ENCODE peak calls at places on chromosomes 12 and 14, in seven cellular contexts. I is fibroblast of villous mesenchyme, B is cardiac muscle cell, G is HFFc6, J is fibroblast of pulmonary artery, U is colonic mucosa, N is omental fat pad. T is an unnamed sample.

GRCh38 chr12:6444704-6445688 is at the start of gene CD27:
- DNase-seq in I (no peak), B (no peak), G (no peak), J (no peak), U (no peak), N (no peak), T (no peak)

GRCh38 chr12:131287938-131288797 is 334.5 kb downstream of the ADGRD1 start:
- DNase-seq in I (no peak), B (no peak), G (no peak), J (no peak), U (no peak), N (no peak), T (no peak)

GRCh38 chr14:24145700-24146621 is at the start of gene PSME2:
- DNase-seq in I (peak; percentile 12), B (no peak), G (peak; percentile 57), J (no peak), U (no peak), N (peak; percentile 47), T (peak; percentile 71)

GRCh38 chr12:106128526-106129430 is 10.0 kb downstream of the NUAK1 start:
- DNase-seq in I (no peak), B (no peak), G (no peak), J (no peak), U (no peak), N (no peak), T (no peak)

GRCh38 chr14:75489480-75489837 is 32.8 kb upstream of the BATF start:
- DNase-seq in I (no peak), B (no peak), G (no peak), J (no peak), U (no peak), N (no peak), T (no peak)

GRCh38 chr12:53729659-53730058 is 2.4 kb upstream of the CALCOCO1 start:
- DNase-seq in I (no peak), B (no peak), G (no peak), J (no peak), U (no peak), N (no peak), T (peak; percentile 66)

GRCh38 chr14:92846162-92846897 is 52.2 kb downstream of the GOLGA5 start:
- DNase-seq in I (peak; percentile 80), B (no peak), G (peak; percentile 78), J (peak; percentile 82), U (no peak), N (no peak), T (peak; percentile 95)

GRCh38 chr14:20143911-20144310 is 5.3 kb downstream of the OR4N5 start:
- DNase-seq in I (no peak), B (no peak), G (no peak), J (no peak), U (no peak), N (no peak), T (no peak)

GRCh38 chr14:27929823-27930347 is 836.7 kb upstream of the FOXG1 start:
- DNase-seq in I (no peak), B (no peak), G (no peak), J (no peak), U (no peak), N (no peak), T (no peak)

GRCh38 chr14:38951451-38951850 is 151.6 kb downstream of the SEC23A start:
- DNase-seq in I (peak; percentile 51), B (no peak), G (peak; percentile 3), J (peak; percentile 53), U (no peak), N (no peak), T (peak; percentile 13)

GRCh38 chr12:91185437-91185836 is 2.8 kb upstream of the DCN start:
- DNase-seq in I (no peak), B (no peak), G (no peak), J (no peak), U (no peak), N (no peak), T (no peak)

GRCh38 chr12:57810450-57810849 is 8.1 kb downstream of the AVIL start:
- DNase-seq in I (peak; percentile 31), B (no peak), G (peak; percentile 48), J (peak; percentile 75), U (no peak), N (no peak), T (peak; percentile 87)

GRCh38 chr14:87260460-87260859 is 732.5 kb downstream of the GALC start:
- DNase-seq in I (no peak), B (no peak), G (no peak), J (no peak), U (no peak), N (no peak), T (no peak)

GRCh38 chr12:64229796-64230195 is 7.7 kb upstream of the KICS2 start:
- DNase-seq in I (no peak), B (no peak), G (no peak), J (no peak), U (no peak), N (no peak), T (no peak)

GRCh38 chr12:104957388-104958008 is 592 bp downstream of the SLC41A2 start:
- DNase-seq in I (no peak), B (no peak), G (no peak), J (no peak), U (peak; percentile 56), N (no peak), T (no peak)

GRCh38 chr12:52346596-52346995 is 20.7 kb downstream of the KRT85 start:
- DNase-seq in I (no peak), B (no peak), G (no peak), J (no peak), U (no peak), N (no peak), T (no peak)

GRCh38 chr12:103640831-103641230 is 53.8 kb downstream of the STAB2 start:
- DNase-seq in I (no peak), B (no peak), G (no peak), J (no peak), U (no peak), N (no peak), T (no peak)

GRCh38 chr14:77125275-77126073 is 16.1 kb downstream of the ZDHHC22 start:
- DNase-seq in I (no peak), B (no peak), G (no peak), J (no peak), U (no peak), N (no peak), T (no peak)
- TF ChIP-seq CTCF in I (no peak), B (no peak), G (peak; percentile 15), J (no peak), U (peak; percentile 17), N (no peak), T (no peak)

GRCh38 chr12:121937654-121938053 is 19.3 kb downstream of the CFAP251 start:
- DNase-seq in I (no peak), B (no peak), G (no peak), J (no peak), U (no peak), N (no peak), T (no peak)
- TF ChIP-seq CTCF in I (no peak), B (no peak), G (no peak), J (no peak), U (no peak), N (no peak), T (no peak)

DNA sequence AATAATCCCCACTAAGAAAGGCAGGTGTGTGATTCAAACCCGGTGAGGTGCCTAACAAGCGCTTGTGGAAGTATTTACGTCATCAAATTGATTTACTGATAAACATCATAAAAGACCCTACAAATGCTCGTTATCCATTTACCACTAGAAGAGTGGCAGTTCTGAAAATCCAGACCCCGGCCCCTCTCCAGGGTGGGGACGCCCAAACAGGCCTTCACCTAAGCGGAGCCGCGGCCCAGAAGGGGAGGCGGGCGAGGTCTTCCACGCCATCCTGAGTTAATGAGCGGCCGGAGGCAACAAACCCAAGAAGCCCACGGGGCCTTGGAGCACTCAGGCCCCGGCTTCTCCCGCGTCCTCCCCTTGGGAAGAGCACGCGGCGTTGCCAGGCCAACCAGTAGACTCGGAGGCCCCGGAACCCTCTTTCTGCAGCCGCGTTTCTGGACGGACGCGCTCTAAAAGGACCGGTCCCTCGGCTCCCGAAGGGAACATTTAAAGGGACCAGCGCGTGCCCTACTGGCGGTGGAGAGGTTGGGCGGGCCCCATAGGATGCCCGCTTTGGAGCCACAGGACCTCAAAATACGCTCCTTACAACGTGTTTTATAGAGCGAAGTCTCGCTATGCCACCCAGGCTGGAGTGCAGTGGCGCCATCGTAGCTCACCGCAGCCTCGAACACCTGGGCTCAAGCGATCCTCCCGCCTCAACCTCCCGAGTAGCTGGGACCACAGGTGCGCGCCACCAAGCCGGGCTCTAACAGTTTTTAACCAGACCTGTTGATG is 3.5 kb downstream of the PTPN21 start:
- DNase-seq in I (peak; percentile 90), B (peak; percentile 75), G (peak; percentile 85), J (peak; percentile 90), U (peak; percentile 91), N (no peak), T (peak; percentile 49)
- TF ChIP-seq CTCF in I (peak; percentile 39), B (peak; percentile 48), G (peak; percentile 62), J (peak; percentile 20), U (no peak), N (no peak), T (peak; percentile 46)

GRCh38 chr14:61225304-61225703 is 55.8 kb downstream of the TMEM30B start:
- DNase-seq in I (no peak), B (no peak), G (no peak), J (no peak), U (no peak), N (no peak), T (no peak)
- TF ChIP-seq CTCF in I (no peak), B (no peak), G (no peak), J (no peak), U (no peak), N (no peak), T (no peak)

DNA sequence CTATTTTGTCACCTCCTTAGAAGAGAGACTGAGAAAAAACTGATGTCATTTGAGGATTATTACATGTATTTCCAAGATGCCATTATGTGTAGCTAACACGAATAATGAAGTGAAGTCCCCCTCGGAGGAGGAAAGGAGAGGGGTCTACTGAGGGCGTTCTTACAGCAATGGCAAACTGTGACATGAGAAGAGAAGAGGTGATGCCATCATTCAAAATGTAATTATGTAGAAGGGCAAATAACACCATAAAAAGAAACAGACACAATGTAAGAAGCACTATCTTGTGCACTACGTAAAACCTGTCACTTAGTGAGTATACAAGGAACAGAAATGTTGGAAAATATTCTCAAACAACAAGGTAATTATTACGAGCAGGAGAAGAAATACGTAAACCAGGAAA is 126.5 kb downstream of the NELL2 start:
- DNase-seq in I (no peak), B (no peak), G (no peak), J (no peak), U (no peak), N (no peak), T (no peak)
- TF ChIP-seq CTCF in I (no peak), B (no peak), G (no peak), J (no peak), U (no peak), N (no peak), T (no peak)

DNA sequence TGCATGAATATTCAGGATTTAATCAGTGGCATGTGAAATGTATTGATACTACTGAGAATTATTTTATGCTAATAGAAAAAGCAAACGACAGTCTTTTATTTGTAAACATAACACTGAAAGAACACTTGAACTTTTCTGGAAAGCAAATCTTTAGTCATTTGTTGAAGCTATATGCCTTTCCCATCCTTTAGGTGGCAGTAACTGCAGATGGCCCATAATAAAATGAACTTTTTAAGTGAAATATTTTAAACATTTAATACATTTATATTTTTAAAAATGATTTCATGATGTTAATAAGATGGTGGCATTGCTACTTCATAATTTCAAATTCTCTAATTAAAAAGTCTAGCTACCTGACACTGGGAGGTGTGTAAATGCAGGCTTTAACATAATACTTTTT is 13.9 kb upstream of the KRR1 start:
- DNase-seq in I (peak; percentile 28), B (no peak), G (no peak), J (no peak), U (no peak), N (no peak), T (no peak)
- TF ChIP-seq CTCF in I (peak; percentile 47), B (peak; percentile 40), G (peak; percentile 80), J (peak; percentile 56), U (no peak), N (no peak), T (no peak)

T was measured in bronchial epithelial cell.